ENCODE peak calls at places on chromosomes 16 and 17, in four cellular contexts. C is lung; Q is activated CD8-positive, alpha-beta memory T cell treated with anti-CD3 and anti-CD28 coated beads for 48 hours; M is RWPE1. J is an unnamed sample.

GRCh38 chr17:12438813-12439586 is 226.7 kb upstream of the MYOCD start:
- DNase-seq in M (no peak), Q (no peak), C (no peak), J (no peak)

GRCh38 chr17:50212121-50212843 is 10.9 kb upstream of the COL1A1 start:
- DNase-seq in Q (no peak), M (no peak), C (no peak), J (peak)

GRCh38 chr16:88335150-88335685 is 47.5 kb upstream of the ZNF469 start:
- DNase-seq in C (no peak), Q (no peak), M (no peak), J (no peak)

GRCh38 chr16:4936991-4937781 is at the start of gene PPL:
- DNase-seq in C (peak), M (peak), Q (no peak), J (no peak)

GRCh38 chr16:75624921-75625334 is 1.8 kb upstream of the ADAT1 start:
- DNase-seq in M (peak), C (no peak), Q (no peak), J (no peak)

GRCh38 chr16:1706386-1707192 is 594 bp downstream of the MAPK8IP3 start:
- DNase-seq in Q (no peak), C (no peak), M (peak), J (no peak)

GRCh38 chr16:84700518-84701277 is 898 bp downstream of the USP10 start:
- DNase-seq in M (peak), C (no peak), Q (no peak), J (no peak)

GRCh38 chr16:3825103-3825502 is 55.4 kb downstream of the CREBBP start:
- DNase-seq in M (no peak), C (no peak), Q (no peak), J (no peak)

GRCh38 chr17:79790805-79791353 is 6.0 kb downstream of the CBX8 start:
- DNase-seq in C (no peak), M (no peak), Q (no peak), J (no peak)

GRCh38 chr17:44653384-44653783 is 2.9 kb upstream of the MEIOC start:
- DNase-seq in M (no peak), Q (no peak), C (no peak), J (no peak)

GRCh38 chr16:49651226-49651625 is 204.7 kb downstream of the ZNF423 start:
- DNase-seq in C (no peak), Q (no peak), M (no peak), J (no peak)

GRCh38 chr17:77581480-77581879 is 377.0 kb upstream of the TNRC6C start:
- DNase-seq in Q (no peak), M (no peak), C (no peak), J (no peak)

GRCh38 chr17:7403043-7403901 is 625 bp downstream of the TMEM256 start:
- DNase-seq in Q (no peak), M (peak), C (peak), J (peak)

GRCh38 chr16:4613636-4614570 is 785 bp downstream of the UBALD1 start:
- DNase-seq in Q (no peak), M (no peak), C (no peak), J (no peak)

GRCh38 chr17:31060814-31061550 is 33.8 kb upstream of the NF1 start:
- DNase-seq in M (no peak), C (no peak), Q (no peak), J (no peak)

GRCh38 chr16:24216961-24217360 is 39.2 kb upstream of the CACNG3 start:
- DNase-seq in C (no peak), M (no peak), Q (no peak), J (no peak)

GRCh38 chr16:66408181-66409048 is 18.7 kb upstream of the BEAN1 start:
- DNase-seq in M (peak), Q (no peak), C (no peak), J (peak)

GRCh38 chr16:81497690-81498089 is 53.1 kb downstream of the CMIP start:
- DNase-seq in M (no peak), C (no peak), Q (no peak), J (no peak)

GRCh38 chr17:16255481-16255901 is 38.5 kb downstream of the PIGL start:
- DNase-seq in M (no peak), C (peak), Q (no peak), J (peak)

GRCh38 chr16:78727536-78727935 is 628.1 kb downstream of the WWOX start:
- DNase-seq in Q (no peak), M (no peak), C (no peak), J (no peak)

GRCh38 chr16:63289834-63290460 is 1253.7 kb upstream of the CDH8 start:
- DNase-seq in C (no peak), M (peak), Q (no peak), J (no peak)

GRCh38 chr17:48543854-48544355 is 1.0 kb downstream of the HOXB2 start:
- DNase-seq in C (no peak), Q (no peak), M (no peak), J (no peak)

GRCh38 chr16:15507299-15507958 is 73.0 kb downstream of the BMERB1 start:
- DNase-seq in M (no peak), Q (no peak), C (no peak), J (peak)

GRCh38 chr16:85372627-85373372 is 240.3 kb upstream of the GSE1 start:
- DNase-seq in M (peak), C (no peak), Q (no peak), J (peak)

GRCh38 chr17:32350662-32351418 is 883 bp downstream of the ZNF207 start:
- DNase-seq in M (no peak), C (peak), Q (no peak), J (no peak)

GRCh38 chr17:39963826-39964225 is 1.0 kb downstream of the GSDMA start:
- DNase-seq in C (no peak), M (peak), Q (no peak), J (no peak)

GRCh38 chr16:77739493-77739892 is 17.2 kb downstream of the NUDT7 start:
- DNase-seq in M (no peak), C (no peak), Q (no peak), J (no peak)

GRCh38 chr17:44356241-44356640 is 7.4 kb downstream of the FAM171A2 start:
- DNase-seq in Q (no peak), C (no peak), M (no peak), J (no peak)

GRCh38 chr16:66020061-66020460 is 346.4 kb upstream of the CDH5 start:
- DNase-seq in C (no peak), M (no peak), Q (no peak), J (no peak)

GRCh38 chr16:74249281-74249680 is 47.3 kb upstream of the PSMD7 start:
- DNase-seq in C (no peak), M (no peak), Q (no peak), J (no peak)

GRCh38 chr17:80504671-80505413 is 28.4 kb upstream of the NPTX1 start:
- DNase-seq in C (no peak), Q (no peak), M (no peak), J (no peak)

GRCh38 chr16:10744370-10745030 is 858 bp downstream of the NUBP1 start:
- DNase-seq in C (no peak), Q (no peak), M (no peak), J (peak)

GRCh38 chr17:31595076-31595475 is 203.6 kb downstream of the RAB11FIP4 start:
- DNase-seq in C (no peak), Q (no peak), M (peak), J (no peak)

J was measured in right atrium auricular region.